ENCODE peak calls at places on chromosomes 7 and 10, in eight cellular contexts. One of them, this sample, is unnamed.

GRCh38 chr7:107312418-107312817 is 143.6 kb downstream of the HBP1 start:
- DNase-seq in neuronal stem cell: no peak
- DNase-seq in mesendoderm: no peak
- DNase-seq in PC-3: peak
- DNase-seq in K562: no peak
- DNase-seq in SK-N-SH: no peak
- DNase-seq in HCT116: no peak
- DNase-seq in colonic mucosa: no peak
- DNase-seq in this sample: no peak

GRCh38 chr10:21285742-21286311 is 239.7 kb downstream of the SKIDA1 start:
- DNase-seq in colonic mucosa: no peak
- DNase-seq in PC-3: peak
- DNase-seq in mesendoderm: no peak
- DNase-seq in K562: no peak
- DNase-seq in HCT116: peak
- DNase-seq in SK-N-SH: no peak
- DNase-seq in neuronal stem cell: no peak
- DNase-seq in this sample: no peak

GRCh38 chr7:1197997-1198632 is 34.6 kb upstream of the UNCX start:
- DNase-seq in mesendoderm: no peak
- DNase-seq in K562: no peak
- DNase-seq in neuronal stem cell: no peak
- DNase-seq in PC-3: peak
- DNase-seq in SK-N-SH: no peak
- DNase-seq in colonic mucosa: no peak
- DNase-seq in HCT116: no peak
- DNase-seq in this sample: no peak

GRCh38 chr10:30963994-30964930 is 67.4 kb downstream of the ZNF438 start:
- DNase-seq in neuronal stem cell: no peak
- DNase-seq in HCT116: no peak
- DNase-seq in mesendoderm: no peak
- DNase-seq in colonic mucosa: no peak
- DNase-seq in K562: no peak
- DNase-seq in SK-N-SH: no peak
- DNase-seq in PC-3: no peak
- DNase-seq in this sample: no peak

GRCh38 chr7:157712666-157713235 is 375.9 kb downstream of the DNAJB6 start:
- DNase-seq in mesendoderm: no peak
- DNase-seq in PC-3: no peak
- DNase-seq in neuronal stem cell: no peak
- DNase-seq in SK-N-SH: no peak
- DNase-seq in HCT116: no peak
- DNase-seq in colonic mucosa: no peak
- DNase-seq in K562: no peak
- DNase-seq in this sample: no peak

GRCh38 chr7:74271742-74272141 is 17.5 kb upstream of the CLIP2 start:
- DNase-seq in PC-3: no peak
- DNase-seq in colonic mucosa: peak
- DNase-seq in K562: no peak
- DNase-seq in neuronal stem cell: no peak
- DNase-seq in SK-N-SH: no peak
- DNase-seq in mesendoderm: no peak
- DNase-seq in HCT116: no peak
- DNase-seq in this sample: peak

GRCh38 chr10:60549686-60550085 is 160.0 kb upstream of the ANK3 start:
- DNase-seq in K562: no peak
- DNase-seq in SK-N-SH: no peak
- DNase-seq in mesendoderm: peak
- DNase-seq in PC-3: peak
- DNase-seq in HCT116: peak
- DNase-seq in colonic mucosa: no peak
- DNase-seq in neuronal stem cell: no peak
- DNase-seq in this sample: peak

GRCh38 chr7:88312061-88312663 is 5.5 kb upstream of the STEAP4 start:
- DNase-seq in K562: no peak
- DNase-seq in mesendoderm: no peak
- DNase-seq in neuronal stem cell: no peak
- DNase-seq in SK-N-SH: no peak
- DNase-seq in HCT116: no peak
- DNase-seq in colonic mucosa: peak
- DNase-seq in PC-3: no peak
- DNase-seq in this sample: no peak

GRCh38 chr10:86583983-86584382 is 62.4 kb upstream of the WAPL start:
- DNase-seq in PC-3: peak
- DNase-seq in neuronal stem cell: no peak
- DNase-seq in colonic mucosa: no peak
- DNase-seq in SK-N-SH: no peak
- DNase-seq in HCT116: no peak
- DNase-seq in mesendoderm: peak
- DNase-seq in K562: peak
- DNase-seq in this sample: no peak

GRCh38 chr7:33761440-33762080 is 143.8 kb upstream of the BMPER start:
- DNase-seq in neuronal stem cell: no peak
- DNase-seq in mesendoderm: peak
- DNase-seq in K562: no peak
- DNase-seq in colonic mucosa: no peak
- DNase-seq in SK-N-SH: no peak
- DNase-seq in HCT116: no peak
- DNase-seq in PC-3: no peak
- DNase-seq in this sample: no peak

GRCh38 chr7:66188645-66189044 is 16.5 kb upstream of the TPST1 start:
- DNase-seq in mesendoderm: no peak
- DNase-seq in HCT116: no peak
- DNase-seq in neuronal stem cell: no peak
- DNase-seq in K562: no peak
- DNase-seq in SK-N-SH: no peak
- DNase-seq in PC-3: no peak
- DNase-seq in colonic mucosa: no peak
- DNase-seq in this sample: no peak

GRCh38 chr7:159031750-159032149 is 112.9 kb downstream of the VIPR2 start:
- DNase-seq in SK-N-SH: no peak
- DNase-seq in K562: no peak
- DNase-seq in colonic mucosa: peak
- DNase-seq in HCT116: no peak
- DNase-seq in PC-3: no peak
- DNase-seq in neuronal stem cell: no peak
- DNase-seq in mesendoderm: no peak
- DNase-seq in this sample: no peak

GRCh38 chr7:34939175-34939574 is 98.1 kb downstream of the DPY19L1 start:
- DNase-seq in HCT116: no peak
- DNase-seq in SK-N-SH: no peak
- DNase-seq in mesendoderm: peak
- DNase-seq in neuronal stem cell: no peak
- DNase-seq in colonic mucosa: no peak
- DNase-seq in K562: no peak
- DNase-seq in PC-3: peak
- DNase-seq in this sample: no peak

GRCh38 chr10:79311581-79312407 is 35.5 kb upstream of the PPIF start:
- DNase-seq in HCT116: no peak
- DNase-seq in SK-N-SH: peak
- DNase-seq in neuronal stem cell: no peak
- DNase-seq in colonic mucosa: no peak
- DNase-seq in K562: no peak
- DNase-seq in PC-3: no peak
- DNase-seq in mesendoderm: no peak
- DNase-seq in this sample: no peak

GRCh38 chr7:98727146-98727709 is 110.1 kb downstream of the NPTX2 start:
- DNase-seq in colonic mucosa: no peak
- DNase-seq in K562: no peak
- DNase-seq in neuronal stem cell: no peak
- DNase-seq in HCT116: no peak
- DNase-seq in PC-3: no peak
- DNase-seq in SK-N-SH: no peak
- DNase-seq in mesendoderm: peak
- DNase-seq in this sample: no peak

GRCh38 chr10:88901610-88902327 is 21.7 kb downstream of the STAMBPL1 start:
- DNase-seq in PC-3: no peak
- DNase-seq in SK-N-SH: no peak
- DNase-seq in K562: no peak
- DNase-seq in neuronal stem cell: no peak
- DNase-seq in mesendoderm: no peak
- DNase-seq in HCT116: no peak
- DNase-seq in colonic mucosa: no peak
- DNase-seq in this sample: no peak

GRCh38 chr7:123439186-123439585 is 95.2 kb downstream of the IQUB start:
- DNase-seq in PC-3: no peak
- DNase-seq in SK-N-SH: no peak
- DNase-seq in neuronal stem cell: no peak
- DNase-seq in K562: no peak
- DNase-seq in colonic mucosa: no peak
- DNase-seq in HCT116: no peak
- DNase-seq in mesendoderm: peak
- DNase-seq in this sample: no peak

GRCh38 chr7:55032069-55032699 is 13.4 kb downstream of the EGFR start:
- DNase-seq in HCT116: no peak
- DNase-seq in K562: no peak
- DNase-seq in colonic mucosa: no peak
- DNase-seq in PC-3: no peak
- DNase-seq in mesendoderm: no peak
- DNase-seq in neuronal stem cell: no peak
- DNase-seq in SK-N-SH: no peak
- DNase-seq in this sample: no peak

GRCh38 chr7:55028011-55028410 is 9.2 kb downstream of the EGFR start:
- DNase-seq in colonic mucosa: no peak
- DNase-seq in PC-3: no peak
- DNase-seq in SK-N-SH: no peak
- DNase-seq in K562: no peak
- DNase-seq in neuronal stem cell: no peak
- DNase-seq in HCT116: no peak
- DNase-seq in mesendoderm: no peak
- DNase-seq in this sample: no peak

GRCh38 chr7:55033241-55033846 is 14.5 kb downstream of the EGFR start:
- DNase-seq in colonic mucosa: no peak
- DNase-seq in neuronal stem cell: no peak
- DNase-seq in HCT116: no peak
- DNase-seq in K562: no peak
- DNase-seq in SK-N-SH: no peak
- DNase-seq in PC-3: no peak
- DNase-seq in mesendoderm: no peak
- DNase-seq in this sample: no peak

GRCh38 chr7:55031075-55031474 is 12.3 kb downstream of the EGFR start:
- DNase-seq in PC-3: no peak
- DNase-seq in SK-N-SH: no peak
- DNase-seq in neuronal stem cell: no peak
- DNase-seq in mesendoderm: no peak
- DNase-seq in K562: no peak
- DNase-seq in HCT116: no peak
- DNase-seq in colonic mucosa: no peak
- DNase-seq in this sample: no peak

GRCh38 chr7:55030314-55030713 is 11.5 kb downstream of the EGFR start:
- DNase-seq in K562: no peak
- DNase-seq in SK-N-SH: no peak
- DNase-seq in PC-3: peak
- DNase-seq in neuronal stem cell: no peak
- DNase-seq in colonic mucosa: no peak
- DNase-seq in mesendoderm: no peak
- DNase-seq in HCT116: no peak
- DNase-seq in this sample: no peak
- H3K27ac ChIP-seq in K562: no peak
- H3K27ac ChIP-seq in SK-N-SH: no peak
- H3K27ac ChIP-seq in PC-3: peak
- H3K27ac ChIP-seq in neuronal stem cell: no peak
- H3K27ac ChIP-seq in colonic mucosa: no peak
- H3K27ac ChIP-seq in mesendoderm: no peak
- H3K27ac ChIP-seq in HCT116: no peak
- H3K27ac ChIP-seq in this sample: no peak

GRCh38 chr7:131020759-131021219 is 286.8 kb upstream of the KLF14 start:
- DNase-seq in PC-3: no peak
- DNase-seq in colonic mucosa: no peak
- DNase-seq in mesendoderm: no peak
- DNase-seq in neuronal stem cell: no peak
- DNase-seq in K562: no peak
- DNase-seq in HCT116: no peak
- DNase-seq in SK-N-SH: no peak
- DNase-seq in this sample: no peak
- H3K9ac ChIP-seq in PC-3: no peak
- H3K9ac ChIP-seq in colonic mucosa: no peak
- H3K9ac ChIP-seq in mesendoderm: no peak
- H3K9ac ChIP-seq in neuronal stem cell: no peak
- H3K9ac ChIP-seq in K562: no peak
- H3K9ac ChIP-seq in HCT116: no peak
- H3K9ac ChIP-seq in SK-N-SH: no peak
- H3K9ac ChIP-seq in this sample: no peak

GRCh38 chr10:110313674-110314073 is 9.0 kb upstream of the SMNDC1 start:
- DNase-seq in mesendoderm: no peak
- DNase-seq in neuronal stem cell: no peak
- DNase-seq in SK-N-SH: no peak
- DNase-seq in PC-3: no peak
- DNase-seq in K562: no peak
- DNase-seq in HCT116: no peak
- DNase-seq in colonic mucosa: no peak
- DNase-seq in this sample: no peak

GRCh38 chr10:110311357-110311949 is 6.7 kb upstream of the SMNDC1 start:
- DNase-seq in HCT116: peak
- DNase-seq in neuronal stem cell: peak
- DNase-seq in mesendoderm: peak
- DNase-seq in SK-N-SH: peak
- DNase-seq in K562: peak
- DNase-seq in PC-3: peak
- DNase-seq in colonic mucosa: peak
- DNase-seq in this sample: peak

GRCh38 chr10:110307805-110308204 is 3.1 kb upstream of the SMNDC1 start:
- DNase-seq in HCT116: no peak
- DNase-seq in mesendoderm: no peak
- DNase-seq in SK-N-SH: no peak
- DNase-seq in neuronal stem cell: no peak
- DNase-seq in colonic mucosa: no peak
- DNase-seq in K562: no peak
- DNase-seq in PC-3: peak
- DNase-seq in this sample: no peak

GRCh38 chr10:110310741-110311140 is 6.0 kb upstream of the SMNDC1 start:
- DNase-seq in mesendoderm: no peak
- DNase-seq in colonic mucosa: no peak
- DNase-seq in neuronal stem cell: no peak
- DNase-seq in HCT116: no peak
- DNase-seq in K562: no peak
- DNase-seq in SK-N-SH: no peak
- DNase-seq in PC-3: no peak
- DNase-seq in this sample: no peak

DNA sequence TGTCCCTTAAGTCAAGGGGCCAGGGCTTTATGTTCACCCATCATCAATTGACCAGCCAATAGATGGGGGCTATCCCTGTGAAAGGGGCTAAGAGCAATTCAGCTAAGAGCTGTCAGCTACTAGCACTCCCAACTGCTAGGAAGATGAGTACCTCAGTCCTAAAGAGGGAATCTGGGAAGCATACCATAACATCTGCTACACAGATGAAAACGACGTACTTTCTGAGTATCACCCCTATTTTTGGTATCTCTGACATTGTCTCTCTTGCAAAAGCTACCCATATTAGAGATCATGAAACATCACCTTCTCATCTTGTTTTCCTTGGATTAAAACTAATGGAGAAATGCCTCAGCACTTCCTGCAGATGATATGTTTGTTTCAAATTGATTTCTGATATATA is 7.5 kb upstream of the SMNDC1 start:
- DNase-seq in neuronal stem cell: no peak
- DNase-seq in SK-N-SH: no peak
- DNase-seq in PC-3: no peak
- DNase-seq in mesendoderm: no peak
- DNase-seq in colonic mucosa: no peak
- DNase-seq in HCT116: no peak
- DNase-seq in K562: no peak
- DNase-seq in this sample: no peak
- H3K27ac ChIP-seq in neuronal stem cell: no peak
- H3K27ac ChIP-seq in SK-N-SH: no peak
- H3K27ac ChIP-seq in PC-3: peak
- H3K27ac ChIP-seq in mesendoderm: no peak
- H3K27ac ChIP-seq in colonic mucosa: no peak
- H3K27ac ChIP-seq in HCT116: no peak
- H3K27ac ChIP-seq in K562: no peak
- H3K27ac ChIP-seq in this sample: no peak

GRCh38 chr7:2623698-2624014 is 8.1 kb upstream of the TTYH3 start:
- DNase-seq in K562: no peak
- DNase-seq in PC-3: no peak
- DNase-seq in neuronal stem cell: no peak
- DNase-seq in SK-N-SH: no peak
- DNase-seq in mesendoderm: no peak
- DNase-seq in HCT116: no peak
- DNase-seq in colonic mucosa: no peak
- DNase-seq in this sample: no peak
- H3K9ac ChIP-seq in K562: peak
- H3K9ac ChIP-seq in PC-3: no peak
- H3K9ac ChIP-seq in neuronal stem cell: no peak
- H3K9ac ChIP-seq in SK-N-SH: no peak
- H3K9ac ChIP-seq in mesendoderm: no peak
- H3K9ac ChIP-seq in HCT116: no peak
- H3K9ac ChIP-seq in colonic mucosa: peak
- H3K9ac ChIP-seq in this sample: no peak

This sample was measured in MM.1S.